ENCODE peak calls at places on chromosome 6, in eight cellular contexts. T, O, N, J, G, D, I and L are unnamed samples.

GRCh38 chr6:110390404-110390803 is 25.0 kb downstream of the DDO start:
- DNase-seq in T (no peak), O (no peak), N (no peak), J (no peak), G (no peak), D (no peak), I (no peak), L (no peak)

GRCh38 chr6:37125779-37126553 is 44.0 kb upstream of the PIM1 start:
- DNase-seq in T (no peak), O (no peak), N (peak; percentile 57), J (no peak), G (no peak), D (peak; percentile 81), I (no peak), L (no peak)

GRCh38 chr6:138063726-138064125 is 43.5 kb downstream of the PERP start:
- DNase-seq in T (no peak), O (peak; percentile 16), N (no peak), J (no peak), G (peak; percentile 6), D (no peak), I (no peak), L (no peak)

GRCh38 chr6:63882208-63882607 is 246.6 kb downstream of the PHF3 start:
- DNase-seq in T (no peak), O (no peak), N (no peak), J (no peak), G (peak; percentile 23), D (no peak), I (no peak), L (no peak)

GRCh38 chr6:3294921-3295871 is 36.4 kb downstream of the PSMG4 start:
- DNase-seq in T (no peak), O (no peak), N (peak; percentile 61), J (no peak), G (no peak), D (no peak), I (peak; percentile 47), L (peak; percentile 75)

GRCh38 chr6:128600397-128600951 is 80.1 kb upstream of the PTPRK start:
- DNase-seq in T (no peak), O (peak; percentile 92), N (no peak), J (peak; percentile 96), G (peak; percentile 90), D (no peak), I (no peak), L (no peak)

GRCh38 chr6:79536615-79536968 is 638 bp downstream of the LCA5 start:
- DNase-seq in T (no peak), O (no peak), N (no peak), J (no peak), G (peak; percentile 58), D (no peak), I (no peak), L (peak; percentile 25)

GRCh38 chr6:69865126-69865525 is 1.2 kb upstream of the COL19A1 start:
- DNase-seq in T (no peak), O (no peak), N (no peak), J (peak; percentile 37), G (peak; percentile 74), D (no peak), I (no peak), L (no peak)

GRCh38 chr6:135189344-135189743 is 8.2 kb downstream of the MYB start:
- DNase-seq in T (no peak), O (no peak), N (no peak), J (no peak), G (no peak), D (no peak), I (no peak), L (no peak)

GRCh38 chr6:115601509-115601908 is 459.2 kb downstream of the FRK start:
- DNase-seq in T (no peak), O (no peak), N (no peak), J (no peak), G (no peak), D (no peak), I (no peak), L (no peak)

GRCh38 chr6:159063549-159063948 is 18.8 kb upstream of the TAGAP start:
- DNase-seq in T (no peak), O (no peak), N (no peak), J (no peak), G (no peak), D (no peak), I (no peak), L (no peak)

GRCh38 chr6:25413506-25413905 is 134.3 kb downstream of the CARMIL1 start:
- DNase-seq in T (no peak), O (no peak), N (no peak), J (peak; percentile 43), G (peak; percentile 41), D (no peak), I (no peak), L (no peak)

GRCh38 chr6:84685983-84686584 is 78.3 kb downstream of the TBX18 start:
- DNase-seq in T (no peak), O (no peak), N (no peak), J (no peak), G (peak; percentile 25), D (peak; percentile 51), I (no peak), L (no peak)

GRCh38 chr6:28373925-28374324 is 24.2 kb downstream of the ZKSCAN3 start:
- DNase-seq in T (no peak), O (no peak), N (no peak), J (no peak), G (no peak), D (no peak), I (no peak), L (no peak)

GRCh38 chr6:90003941-90004340 is 109.7 kb downstream of the GJA10 start:
- DNase-seq in T (no peak), O (peak; percentile 32), N (no peak), J (peak; percentile 56), G (no peak), D (no peak), I (no peak), L (no peak)

GRCh38 chr6:125808060-125808459 is 17.3 kb downstream of the NCOA7 start:
- DNase-seq in T (no peak), O (no peak), N (no peak), J (no peak), G (no peak), D (no peak), I (no peak), L (no peak)

GRCh38 chr6:148997863-148998262 is 251.0 kb downstream of the UST start:
- DNase-seq in T (no peak), O (peak; percentile 68), N (no peak), J (peak; percentile 69), G (peak; percentile 69), D (no peak), I (no peak), L (no peak)

GRCh38 chr6:20211941-20212391 is 303 bp downstream of the MBOAT1 start:
- DNase-seq in T (no peak), O (peak; percentile 16), N (no peak), J (peak; percentile 36), G (peak; percentile 52), D (peak; percentile 86), I (no peak), L (no peak)

GRCh38 chr6:33008944-33009861 is at the start of gene HLA-DOA:
- DNase-seq in T (no peak), O (no peak), N (no peak), J (peak; percentile 3), G (peak; percentile 52), D (peak; percentile 77), I (no peak), L (no peak)

GRCh38 chr6:163793584-163793983 is 379.1 kb downstream of the QKI start:
- DNase-seq in T (no peak), O (peak; percentile 34), N (no peak), J (peak; percentile 92), G (peak; percentile 82), D (no peak), I (no peak), L (no peak)

GRCh38 chr6:30684386-30685156 is 1.9 kb downstream of the PPP1R18 start:
- DNase-seq in T (peak; percentile 91), O (no peak), N (peak; percentile 82), J (no peak), G (peak; percentile 46), D (no peak), I (no peak), L (peak; percentile 90)

GRCh38 chr6:35392111-35392702 is 49.8 kb downstream of the PPARD start:
- DNase-seq in T (peak; percentile 85), O (no peak), N (peak; percentile 94), J (no peak), G (no peak), D (no peak), I (peak; percentile 88), L (peak; percentile 93)
- TF ChIP-seq CTCF in T (no peak), O (no peak), N (no peak), J (no peak), G (no peak), D (no peak), I (no peak), L (no peak)

DNA sequence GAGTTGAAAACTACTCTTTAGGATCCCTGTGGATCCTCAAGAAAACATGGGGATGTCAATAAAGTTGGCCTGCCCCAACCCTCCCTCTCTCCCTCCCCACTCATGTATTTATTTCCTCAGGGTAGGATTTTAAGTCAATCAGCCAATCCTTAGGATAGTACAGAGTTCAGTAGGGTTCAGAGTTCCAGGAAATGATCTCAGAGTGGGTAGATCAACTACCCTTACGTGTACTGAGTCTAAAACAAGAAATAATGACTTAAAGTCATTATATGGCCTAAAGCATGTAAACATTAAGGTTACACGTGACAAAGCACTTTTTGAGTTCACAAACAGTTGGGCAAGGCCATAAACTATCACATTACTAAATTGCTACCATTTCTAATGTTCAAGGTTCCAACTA is 47.2 kb upstream of the REV3L start:
- DNase-seq in T (no peak), O (no peak), N (no peak), J (no peak), G (no peak), D (no peak), I (no peak), L (no peak)
- H3K4me3 ChIP-seq in T (no peak overlapping the region), O (no peak overlapping the region), N (no peak overlapping the region), J (no peak overlapping the region), G (no peak overlapping the region), D (no peak overlapping the region), I (no peak overlapping the region), L (no peak overlapping the region)

GRCh38 chr6:168441434-168442391 is 729 bp downstream of the SMOC2 start:
- DNase-seq in T (peak; percentile 74), O (no peak), N (peak; percentile 76), J (no peak), G (no peak), D (peak; percentile 61), I (no peak), L (no peak)
- TF ChIP-seq CTCF in T (no peak), O (no peak), N (no peak), J (no peak), G (no peak), D (no peak), I (no peak), L (no peak)

GRCh38 chr6:106512048-106512957 is 117.0 kb downstream of the RTN4IP1 start:
- DNase-seq in T (peak; percentile 97), O (no peak), N (peak; percentile 90), J (no peak), G (no peak), D (peak; percentile 79), I (peak; percentile 87), L (peak; percentile 47)

GRCh38 chr6:106514281-106514885 is 114.9 kb downstream of the RTN4IP1 start:
- DNase-seq in T (no peak), O (no peak), N (no peak), J (no peak), G (no peak), D (no peak), I (no peak), L (no peak)

GRCh38 chr6:106511274-106512047 is 117.8 kb downstream of the RTN4IP1 start:
- DNase-seq in T (peak; percentile 88), O (no peak), N (no peak), J (peak; percentile 45), G (no peak), D (peak; percentile 62), I (peak; percentile 71), L (peak; percentile 36)

GRCh38 chr6:106512958-106513480 is 116.3 kb downstream of the RTN4IP1 start:
- DNase-seq in T (no peak), O (no peak), N (no peak), J (no peak), G (no peak), D (no peak), I (no peak), L (no peak)

GRCh38 chr6:106513813-106514212 is 115.5 kb downstream of the RTN4IP1 start:
- DNase-seq in T (no peak), O (no peak), N (no peak), J (no peak), G (no peak), D (no peak), I (no peak), L (no peak)
- H3K4me3 ChIP-seq in T (peak overlapping the region; percentile 79), O (peak overlapping the region; percentile 74), N (peak overlapping the region; percentile 78), J (no peak overlapping the region), G (no peak overlapping the region), D (no peak overlapping the region), I (no peak overlapping the region), L (no peak overlapping the region)